ENCODE peak calls at places on chromosomes 1 and 21, in ten cellular contexts. V, P, C, O, Z, S, T, L, R and J are unnamed samples.

GRCh38 chr1:68141079-68141800 is 90.8 kb upstream of the DIRAS3 start:
- DNase-seq in Z (no peak), S (no peak), T (no peak), O (no peak), C (no peak), R (no peak), L (no peak), V (no peak), P (no peak), J (no peak)

GRCh38 chr1:112676543-112676942 is 2.1 kb downstream of the MOV10 start:
- DNase-seq in Z (no peak), V (no peak), T (peak; percentile 61), L (no peak), P (no peak), S (no peak), O (no peak), R (no peak), C (no peak), J (no peak)

GRCh38 chr1:71695820-71696219 is 586.5 kb downstream of the NEGR1 start:
- DNase-seq in V (no peak), Z (no peak), O (no peak), L (no peak), R (no peak), S (no peak), T (no peak), C (no peak), P (no peak), J (no peak)

GRCh38 chr1:150066838-150067183 is 765 bp upstream of the VPS45 start:
- DNase-seq in O (peak; percentile 55), P (peak; percentile 52), V (no peak), C (peak; percentile 42), R (peak; percentile 31), S (peak; percentile 81), Z (peak; percentile 61), L (peak; percentile 59), T (peak; percentile 72), J (peak; percentile 78)

GRCh38 chr1:109281680-109282496 is 1.1 kb downstream of the PSRC1 start:
- DNase-seq in C (no peak), R (no peak), T (peak; percentile 33), S (no peak), P (no peak), V (no peak), Z (no peak), L (no peak), O (no peak), J (no peak)

GRCh38 chr1:170593173-170593572 is 61.2 kb downstream of the GORAB start:
- DNase-seq in C (no peak), V (no peak), O (no peak), S (no peak), Z (no peak), L (no peak), R (no peak), P (no peak), T (no peak), J (no peak)

GRCh38 chr21:28811860-28812259 is 180.8 kb downstream of the LTN1 start:
- DNase-seq in Z (no peak), T (no peak), R (no peak), L (no peak), O (no peak), C (no peak), S (no peak), P (no peak), V (no peak), J (no peak)

GRCh38 chr1:153968000-153968363 is 280 bp downstream of the CREB3L4 start:
- DNase-seq in Z (peak; percentile 79), O (no peak), C (peak; percentile 89), R (peak; percentile 87), V (no peak), S (peak; percentile 61), P (peak; percentile 70), L (peak; percentile 49), T (no peak), J (peak; percentile 82)

GRCh38 chr21:37373539-37373938 is 7.0 kb downstream of the DYRK1A start:
- DNase-seq in T (no peak), L (no peak), C (no peak), S (no peak), Z (no peak), P (no peak), O (no peak), R (no peak), V (no peak), J (no peak)
- H3K4me1 ChIP-seq in T (peaks cover 50% of the 10 kb centered on the region), L (peaks cover 6% of the 10 kb centered on the region), C (peaks cover 16% of the 10 kb centered on the region), S (no peaks in the 10 kb centered on the region), Z (peaks cover 92% of the 10 kb centered on the region), P (peaks cover 71% of the 10 kb centered on the region), O (peaks cover 87% of the 10 kb centered on the region), R (peaks cover 98% of the 10 kb centered on the region), V (no peaks in the 10 kb centered on the region), J (peaks cover 70% of the 10 kb centered on the region)

GRCh38 chr1:231630558-231631205 is 4.1 kb downstream of the DISC1 start:
- DNase-seq in P (no peak), Z (no peak), L (no peak), T (no peak), S (no peak), V (no peak), C (no peak), R (no peak), O (no peak), J (no peak)

GRCh38 chr1:231626951-231627614 is 493 bp downstream of the DISC1 start:
- DNase-seq in P (peak; percentile 71), R (peak; percentile 49), C (peak; percentile 31), T (no peak), S (peak; percentile 83), O (peak; percentile 62), Z (peak; percentile 71), V (peak; percentile 85), L (peak; percentile 88), J (peak; percentile 75)

GRCh38 chr1:231628207-231628876 is 1.8 kb downstream of the DISC1 start:
- DNase-seq in L (no peak), S (no peak), O (no peak), Z (no peak), T (no peak), P (no peak), R (no peak), C (no peak), V (no peak), J (no peak)

GRCh38 chr1:231631717-231632116 is 5.1 kb downstream of the DISC1 start:
- DNase-seq in S (no peak), T (no peak), L (no peak), O (no peak), C (no peak), V (no peak), P (no peak), Z (no peak), R (no peak), J (no peak)

DNA sequence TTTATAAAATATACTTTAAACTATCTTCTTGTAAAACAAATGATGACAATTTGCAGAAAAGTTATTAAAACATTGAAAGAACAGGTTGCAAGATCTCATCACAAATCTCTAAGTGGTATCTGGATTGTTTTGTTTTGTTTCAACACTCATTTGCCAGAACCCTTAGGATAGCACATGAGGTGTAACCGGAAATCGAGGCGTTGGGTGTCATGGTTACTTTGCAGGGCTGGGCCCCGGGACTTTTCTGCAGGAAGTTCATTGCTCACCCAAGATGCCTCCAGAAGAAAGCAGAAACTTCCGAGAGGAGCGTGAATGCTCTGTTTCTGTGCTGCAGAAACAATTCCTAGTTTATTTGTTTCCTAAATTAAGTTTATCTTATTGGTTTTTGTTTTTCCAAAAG is 2.5 kb downstream of the DISC1 start:
- DNase-seq in V (peak; percentile 82), T (peak; percentile 27), R (no peak), Z (no peak), L (peak; percentile 47), P (peak; percentile 63), O (no peak), C (no peak), S (no peak), J (no peak)
- H3K27ac ChIP-seq in V (peak overlapping the region; percentile 28), T (no peak overlapping the region), R (peak overlapping the region; percentile 47), Z (no peak overlapping the region), L (peak overlapping the region; percentile 46), P (peak overlapping the region; percentile 90), O (no peak overlapping the region), C (no peak overlapping the region), S (no peak overlapping the region), J (peak overlapping the region; percentile 17)

GRCh38 chr1:7962011-7962335 is 462 bp downstream of the PARK7 start:
- DNase-seq in C (no peak), S (no peak), T (no peak), V (no peak), R (no peak), P (no peak), O (no peak), L (no peak), Z (no peak), J (no peak)

GRCh38 chr1:7960867-7961198 is 678 bp upstream of the PARK7 start:
- DNase-seq in C (no peak), O (no peak), L (no peak), V (no peak), R (no peak), Z (no peak), S (no peak), P (no peak), T (no peak), J (no peak)

GRCh38 chr1:7962636-7963377 is 1.3 kb downstream of the PARK7 start:
- DNase-seq in S (no peak), Z (no peak), O (no peak), L (no peak), P (no peak), V (no peak), T (no peak), C (no peak), R (no peak), J (no peak)

GRCh38 chr1:7960165-7960564 is 1.3 kb upstream of the PARK7 start:
- DNase-seq in P (no peak), C (no peak), S (no peak), R (no peak), T (no peak), Z (no peak), O (no peak), V (no peak), L (no peak), J (no peak)

DNA sequence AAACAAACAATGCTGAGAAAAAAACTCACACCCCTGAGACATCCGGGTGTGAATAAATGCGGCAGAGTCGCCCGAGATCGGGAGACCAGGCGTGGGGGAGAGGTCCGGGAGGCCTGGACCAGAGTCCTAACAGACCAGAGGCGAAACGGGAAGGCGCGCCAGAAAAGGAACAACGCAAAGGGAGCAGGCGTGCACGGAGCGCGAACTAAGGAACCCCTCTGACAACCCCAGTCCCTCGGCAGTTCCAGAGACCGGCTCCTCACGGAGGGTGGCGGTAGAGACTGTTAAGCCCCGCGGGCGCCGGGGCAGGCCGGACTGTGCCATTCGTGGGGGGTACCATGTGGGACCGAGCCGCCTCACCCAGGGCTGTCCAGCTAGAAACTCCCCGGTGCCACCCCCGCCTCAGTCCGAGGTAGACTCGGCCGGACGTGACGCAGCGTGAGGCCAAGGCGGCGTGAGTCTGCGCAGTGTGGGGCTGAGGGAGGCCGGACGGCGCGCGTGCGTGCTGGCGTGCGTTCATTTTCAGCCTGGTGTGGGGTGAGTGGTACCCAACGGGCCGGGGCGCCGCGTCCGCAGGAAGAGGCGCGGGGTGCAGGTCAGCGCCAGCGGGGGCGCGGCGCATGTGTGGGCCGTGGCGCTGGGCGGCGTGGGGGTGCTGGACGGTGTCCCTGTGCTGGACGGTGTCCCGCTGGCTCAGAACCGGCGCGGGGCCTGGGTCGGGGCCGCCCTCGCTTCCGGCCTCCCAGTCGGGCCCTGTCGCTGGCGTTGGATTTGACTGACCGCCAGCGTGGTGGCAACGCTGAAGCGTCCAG is at the start of gene PARK7:
- DNase-seq in R (peak; percentile 100), V (peak; percentile 99), P (peak; percentile 100), C (peak; percentile 98), S (peak; percentile 99), Z (peak; percentile 100), T (peak; percentile 100), L (peak; percentile 100), O (peak; percentile 100), J (peak; percentile 100)
- TF ChIP-seq CTCF in R (peak; percentile 42), V (peak; percentile 61), P (peak; percentile 34), C (peak; percentile 73), S (peak; percentile 47), Z (peak; percentile 59), T (peak; percentile 79), L (peak; percentile 52), O (peak; percentile 49), J (peak; percentile 52)

GRCh38 chr1:117123274-117123673 is 1.7 kb upstream of the TRIM45 start:
- DNase-seq in T (no peak), O (no peak), L (no peak), P (no peak), V (no peak), S (no peak), Z (no peak), R (no peak), C (no peak), J (no peak)
- H3K4me1 ChIP-seq in T (peaks cover 13% of the 10 kb centered on the region), O (peaks cover 10% of the 10 kb centered on the region), L (peaks cover 3% of the 10 kb centered on the region), P (peaks cover 11% of the 10 kb centered on the region), V (no peaks in the 10 kb centered on the region), S (no peaks in the 10 kb centered on the region), Z (peaks cover 19% of the 10 kb centered on the region), R (peaks cover 26% of the 10 kb centered on the region), C (no peaks in the 10 kb centered on the region), J (peaks cover 11% of the 10 kb centered on the region)